ENCODE peak calls at places on chromosomes 6 and 20, in ten cellular contexts. Z is esophagus muscularis mucosa, Y is PC-3, P is fibroblast of lung, V is IMR-90, X is psoas muscle, L is GM23248, U is HCT116, W is mesenchymal stem cell, A is stomach. J is an unnamed sample. For H3K36me3 and H3K27me3, the result is how much of the 10 kb centered on the place peaks cover.

GRCh38 chr6:112245511-112246203 is 8.7 kb downstream of the LAMA4 start:
- DNase-seq in Z (no peak), L (peak), V (peak), W (peak), X (no peak), Y (no peak), U (no peak), P (peak), A (no peak), J (no peak)

GRCh38 chr20:53001502-53002301 is 29.5 kb downstream of the TSHZ2 start:
- DNase-seq in P (peak), U (no peak), V (peak), A (no peak), W (peak), Y (no peak), Z (peak), L (no peak), X (no peak), J (no peak)

GRCh38 chr6:69378326-69378725 is 418.5 kb downstream of the LMBRD1 start:
- DNase-seq in A (no peak), Y (no peak), L (no peak), U (no peak), W (no peak), Z (no peak), P (no peak), X (no peak), V (no peak), J (no peak)

GRCh38 chr6:109296305-109296915 is 85.9 kb downstream of the CD164 start:
- DNase-seq in A (peak), Z (no peak), P (no peak), Y (peak), X (no peak), W (no peak), V (no peak), U (no peak), L (peak), J (no peak)

GRCh38 chr20:64266988-64267387 is 11.4 kb downstream of the PCMTD2 start:
- DNase-seq in Z (no peak), W (no peak), Y (no peak), X (no peak), A (no peak), L (no peak), V (no peak), U (no peak), P (no peak), J (no peak)

GRCh38 chr6:39050453-39051112 is 2.0 kb downstream of the GLP1R start:
- DNase-seq in V (no peak), W (no peak), X (no peak), P (no peak), Z (no peak), Y (no peak), L (no peak), U (no peak), A (no peak), J (no peak)

GRCh38 chr6:160057080-160057479 is 64.5 kb upstream of the SLC22A1 start:
- DNase-seq in P (no peak), W (no peak), X (no peak), A (no peak), Y (no peak), V (no peak), Z (no peak), U (no peak), L (no peak), J (no peak)

GRCh38 chr20:53656653-53657288 is 63.1 kb upstream of the ZNF217 start:
- DNase-seq in V (peak), A (no peak), Y (peak), U (no peak), P (peak), Z (no peak), W (peak), L (peak), X (no peak), J (no peak)

GRCh38 chr20:11429168-11429567 is 488.5 kb upstream of the BTBD3 start:
- DNase-seq in V (no peak), L (peak), A (no peak), X (no peak), Z (no peak), U (no peak), W (no peak), P (no peak), Y (peak), J (no peak)

GRCh38 chr6:83853968-83854501 is 875 bp downstream of the RIPPLY2 start:
- DNase-seq in P (no peak), A (no peak), V (no peak), L (no peak), X (no peak), Y (no peak), Z (no peak), U (no peak), W (no peak), J (no peak)

GRCh38 chr20:13105071-13105470 is 96.3 kb downstream of the SPTLC3 start:
- DNase-seq in P (no peak), A (no peak), Z (peak), Y (no peak), U (no peak), X (no peak), V (no peak), L (no peak), W (no peak), J (no peak)

GRCh38 chr6:56757585-56757984 is 114.9 kb upstream of the DST start:
- DNase-seq in L (peak), A (peak), V (peak), Z (no peak), U (no peak), Y (peak), X (no peak), P (peak), W (peak), J (peak)

GRCh38 chr20:24102749-24103148 is 114.2 kb upstream of the GGTLC1 start:
- DNase-seq in Y (peak), Z (no peak), U (no peak), P (peak), A (no peak), X (no peak), L (peak), W (no peak), V (no peak), J (no peak)

GRCh38 chr6:154474636-154475428 is 35.7 kb downstream of the CNKSR3 start:
- DNase-seq in Y (peak), U (peak), L (peak), V (peak), X (no peak), A (no peak), Z (no peak), P (peak), W (peak), J (no peak)

GRCh38 chr6:159395614-159396013 is 226.4 kb downstream of the FNDC1 start:
- DNase-seq in U (no peak), L (no peak), Y (no peak), P (no peak), X (no peak), A (no peak), W (no peak), Z (peak), V (no peak), J (no peak)

GRCh38 chr6:158039178-158039557 is 57.5 kb downstream of the SYNJ2 start:
- DNase-seq in A (no peak), Z (no peak), W (peak), V (peak), L (no peak), Y (no peak), U (no peak), P (peak), X (no peak), J (no peak)

GRCh38 chr6:12645941-12646340 is 70.6 kb upstream of the PHACTR1 start:
- DNase-seq in Z (no peak), U (no peak), L (no peak), A (no peak), W (no peak), P (no peak), X (no peak), Y (no peak), V (peak), J (no peak)

GRCh38 chr6:109892451-109893435 is 85.4 kb upstream of the GPR6 start:
- DNase-seq in A (peak), P (no peak), Y (peak), X (no peak), W (no peak), Z (no peak), L (no peak), V (no peak), U (peak), J (no peak)

GRCh38 chr6:63527658-63528514 is 44.4 kb upstream of the LOC128125822 start:
- DNase-seq in U (peak), X (peak), A (peak), Y (peak), Z (no peak), W (peak), P (peak), L (peak), V (peak), J (no peak)

GRCh38 chr6:47669684-47670515 is 28.5 kb upstream of the ADGRF4 start:
- DNase-seq in U (no peak), P (peak), V (no peak), A (no peak), W (peak), X (no peak), Z (peak), Y (no peak), L (peak), J (peak)

GRCh38 chr6:83378621-83379388 is 52.0 kb downstream of the ME1 start:
- DNase-seq in U (no peak), P (peak), W (peak), L (peak), X (no peak), Y (no peak), Z (no peak), A (no peak), V (peak), J (no peak)

GRCh38 chr20:41218466-41218865 is 81.1 kb downstream of the PLCG1 start:
- DNase-seq in V (peak), P (peak), W (no peak), U (no peak), X (no peak), L (peak), Z (no peak), A (no peak), Y (no peak), J (no peak)

GRCh38 chr6:167311286-167311685 is 13.6 kb upstream of the TTLL2 start:
- DNase-seq in W (no peak), P (no peak), X (no peak), Y (no peak), L (no peak), A (no peak), Z (no peak), V (no peak), U (no peak), J (no peak)

GRCh38 chr20:11266571-11266970 is 592.8 kb upstream of the JAG1 start:
- DNase-seq in Z (no peak), P (peak), W (no peak), V (peak), A (no peak), L (no peak), Y (peak), U (no peak), X (no peak), J (no peak)

GRCh38 chr6:151674578-151674977 is 132.9 kb upstream of the ESR1 start:
- DNase-seq in U (no peak), P (no peak), A (no peak), X (no peak), Z (no peak), W (no peak), L (no peak), Y (no peak), V (no peak), J (no peak)

DNA sequence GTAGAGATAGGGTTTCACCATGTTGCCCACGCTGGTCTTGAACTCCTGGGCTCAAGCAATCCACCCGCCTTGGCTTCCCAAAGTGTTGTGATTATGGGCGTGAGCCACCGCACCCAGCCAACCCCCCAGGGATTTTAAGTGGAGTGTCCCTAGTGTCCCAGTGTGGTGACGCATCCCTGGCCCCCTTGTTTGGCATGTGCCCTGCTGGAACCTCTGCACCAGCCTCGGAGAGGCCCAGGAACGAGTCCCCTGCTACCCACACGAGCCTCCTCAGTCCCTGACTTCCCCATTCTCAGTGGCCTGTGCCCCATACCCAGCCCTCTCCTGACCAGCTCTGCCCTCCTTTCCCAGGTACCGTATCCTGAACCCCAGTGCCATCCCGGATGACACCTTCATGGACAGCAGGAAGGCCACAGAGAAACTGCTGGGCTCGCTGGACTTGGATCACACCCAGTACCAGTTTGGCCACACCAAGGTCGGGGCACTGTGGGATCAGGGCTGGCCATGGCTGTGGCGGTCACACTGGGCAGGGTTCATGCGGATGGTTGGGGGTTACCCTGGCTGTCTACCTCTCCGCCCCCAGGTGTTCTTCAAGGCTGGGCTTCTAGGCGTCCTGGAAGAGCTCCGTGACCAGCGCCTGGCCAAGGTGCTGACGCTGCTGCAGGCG is 37.2 kb downstream of the MYH7B start:
- DNase-seq in Y (no peak), P (no peak), Z (no peak), X (no peak), V (no peak), A (no peak), L (no peak), U (no peak), W (no peak), J (no peak)
- H3K36me3 ChIP-seq in Y (under half), P (under half), Z (half or more), X (half or more), V (under half), A (under half), L (under half), U (under half), W (under half), J (under half)

DNA sequence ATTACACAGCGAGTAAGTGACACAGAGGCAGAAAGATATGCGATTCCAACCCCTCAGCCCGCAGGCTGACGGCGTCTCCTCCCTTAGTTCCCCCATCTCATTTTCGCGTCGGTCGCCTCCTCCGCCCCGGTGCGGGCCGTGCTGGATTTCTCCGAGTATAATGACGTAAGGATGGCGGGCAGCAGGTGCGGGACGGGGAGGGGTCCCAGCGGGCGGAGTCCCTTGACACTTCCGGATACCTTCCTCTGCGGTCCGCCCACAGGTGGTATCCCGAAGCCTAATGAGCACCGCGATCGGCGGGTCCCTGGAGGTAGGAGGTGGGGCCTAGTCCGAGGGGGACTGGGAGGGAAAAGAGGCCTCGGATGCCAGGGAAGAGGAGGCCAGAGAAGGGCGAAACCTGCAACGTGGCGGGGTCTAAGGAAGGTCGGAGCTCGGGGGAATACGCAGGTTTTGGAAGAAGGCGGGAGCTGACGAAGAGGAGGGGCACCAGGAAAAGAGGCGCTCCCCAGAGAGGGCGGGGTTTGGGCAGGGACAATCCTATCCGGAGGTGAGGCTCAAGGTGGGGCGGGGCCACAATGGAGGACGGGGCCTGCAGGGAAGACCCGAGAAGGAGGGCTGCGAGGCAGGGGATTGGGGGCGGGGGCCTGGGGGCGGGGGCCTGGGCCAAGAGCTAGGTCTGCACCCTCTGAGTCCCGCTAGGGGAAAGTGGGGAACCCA is 3.6 kb downstream of the PRSS16 start:
- DNase-seq in A (peak), W (peak), Y (peak), X (no peak), V (no peak), Z (no peak), U (peak), L (peak), P (peak), J (peak)
- H3K27me3 ChIP-seq in A (half or more), W (half or more), Y (under half), X (under half), V (half or more), Z (under half), U (under half), L (half or more), P (under half), J (under half)

DNA sequence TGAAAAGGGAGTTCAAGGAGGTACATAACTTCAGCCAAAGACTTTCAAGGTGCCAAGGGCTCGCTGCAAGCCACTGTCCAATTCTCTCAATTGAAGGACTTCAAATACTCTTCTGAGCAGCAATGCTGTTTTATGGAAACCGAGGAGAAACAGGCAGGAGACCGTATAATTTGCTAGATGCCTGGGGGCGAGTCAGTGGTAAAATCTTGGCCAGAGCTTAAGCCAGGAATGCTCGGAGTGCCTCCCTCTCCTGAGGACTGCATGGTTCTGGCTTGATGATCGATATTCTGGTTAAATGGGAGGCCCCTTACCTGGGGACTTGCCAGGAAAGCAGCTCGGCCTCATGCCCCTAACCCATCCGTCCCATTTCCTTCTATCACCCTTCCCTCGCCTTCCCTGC is 35.8 kb upstream of the NOP56 start:
- DNase-seq in A (no peak), V (no peak), Z (no peak), X (no peak), W (no peak), P (peak), U (no peak), Y (no peak), L (no peak), J (no peak)
- H3K36me3 ChIP-seq in A (under half), V (under half), Z (under half), X (under half), W (under half), P (under half), U (under half), Y (under half), L (under half), J (under half)

GRCh38 chr6:40492126-40492525 is 95.0 kb downstream of the LRFN2 start:
- DNase-seq in L (no peak), X (no peak), A (no peak), Y (no peak), W (no peak), Z (no peak), V (no peak), U (no peak), P (no peak), J (no peak)

GRCh38 chr6:40490508-40490907 is 96.7 kb downstream of the LRFN2 start:
- DNase-seq in W (no peak), X (no peak), Z (no peak), V (no peak), Y (no peak), L (no peak), U (no peak), A (no peak), P (no peak), J (no peak)

GRCh38 chr6:40486576-40486975 is 100.6 kb downstream of the LRFN2 start:
- DNase-seq in U (no peak), P (no peak), Z (no peak), L (no peak), A (no peak), X (no peak), Y (no peak), W (no peak), V (no peak), J (no peak)

GRCh38 chr6:40485795-40486194 is 101.4 kb downstream of the LRFN2 start:
- DNase-seq in X (no peak), A (no peak), Z (no peak), V (no peak), P (no peak), Y (no peak), L (no peak), U (no peak), W (no peak), J (no peak)

DNA sequence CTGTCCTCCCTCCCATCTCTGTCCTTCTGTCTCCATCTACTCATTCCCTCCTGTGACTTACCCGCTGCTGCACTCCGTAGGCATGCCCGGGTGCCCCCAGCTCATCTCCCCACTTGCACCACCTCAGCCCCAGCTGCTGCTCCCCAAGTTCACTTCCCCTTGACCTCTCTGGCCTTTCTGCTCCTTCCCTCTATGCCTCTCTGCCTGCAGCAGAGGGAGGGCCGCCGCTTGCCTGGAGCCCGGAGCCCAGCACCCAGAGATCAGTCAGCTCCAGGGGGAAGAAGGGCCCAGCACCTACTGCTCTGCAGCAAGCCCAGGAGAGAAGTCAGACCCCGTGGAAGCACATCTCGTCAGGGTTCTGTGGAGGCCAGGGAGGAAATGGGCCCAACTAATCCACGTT is 97.4 kb downstream of the LRFN2 start:
- DNase-seq in A (no peak), U (no peak), Y (no peak), P (no peak), W (no peak), Z (no peak), L (no peak), X (no peak), V (no peak), J (no peak)
- H3K27me3 ChIP-seq in A (under half), U (half or more), Y (under half), P (under half), W (half or more), Z (under half), L (under half), X (under half), V (under half), J (under half)

DNA sequence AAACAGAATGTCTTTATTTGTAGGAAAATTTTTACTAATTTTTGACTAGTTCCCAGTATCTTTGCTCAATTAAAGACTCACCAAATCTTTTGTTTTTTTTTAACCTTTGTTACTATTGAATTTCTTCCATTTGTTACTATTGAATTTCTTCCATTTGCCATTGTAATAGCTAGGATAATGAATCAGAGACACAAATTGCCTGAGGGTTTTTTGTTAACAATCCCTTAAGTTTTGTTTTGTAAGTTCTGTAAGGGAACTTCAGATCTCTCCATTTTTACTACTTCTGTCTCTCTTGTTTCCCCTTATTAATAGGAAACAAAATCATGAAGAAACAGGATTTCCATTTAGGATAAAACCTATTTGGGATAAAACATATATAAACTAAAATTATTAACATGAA is 104.3 kb downstream of the MAP3K4 start:
- DNase-seq in W (no peak), P (no peak), V (no peak), A (no peak), Z (no peak), L (peak), U (no peak), X (no peak), Y (peak), J (no peak)
- H3K36me3 ChIP-seq in W (half or more), P (under half), V (under half), A (under half), Z (half or more), L (under half), U (under half), X (half or more), Y (under half), J (under half)

J was measured in HAP-1.